ENCODE peak calls at places on chromosome 21, in seven cellular contexts. L is mucosa of descending colon, Y is pancreas, J is fibroblast of lung, W is gastrocnemius medialis, X is activated B cell treated with CpG ODN at 0.5 μM for 24 hours, E is HL-60. G is an unnamed sample.

GRCh38 chr21:44423312-44423821 is 31.9 kb upstream of the LRRC3 start:
- DNase-seq in L (peak), Y (no peak), J (no peak), W (no peak), X (no peak), E (no peak), G (no peak)

GRCh38 chr21:25871566-25871965 is 136.8 kb downstream of the GABPA start:
- DNase-seq in L (no peak), Y (no peak), J (no peak), W (no peak), X (no peak), E (no peak), G (no peak)

GRCh38 chr21:35223480-35224156 is 174.5 kb upstream of the RUNX1 start:
- DNase-seq in L (no peak), Y (no peak), J (no peak), W (no peak), X (no peak), E (no peak), G (no peak)

GRCh38 chr21:20814090-20814489 is 184.1 kb upstream of the NCAM2 start:
- DNase-seq in L (no peak), Y (no peak), J (no peak), W (no peak), X (no peak), E (no peak), G (no peak)

GRCh38 chr21:45177039-45177438 is 102.7 kb downstream of the ADARB1 start:
- DNase-seq in L (no peak), Y (peak), J (no peak), W (no peak), X (no peak), E (no peak), G (no peak)

GRCh38 chr21:15848632-15849031 is 118.8 kb downstream of the USP25 start:
- DNase-seq in L (no peak), Y (no peak), J (peak), W (no peak), X (no peak), E (no peak), G (no peak)

GRCh38 chr21:26432410-26432809 is 140.7 kb downstream of the CYYR1 start:
- DNase-seq in L (no peak), Y (no peak), J (no peak), W (no peak), X (no peak), E (no peak), G (no peak)

GRCh38 chr21:43274022-43274945 is 105.5 kb downstream of the CRYAA start:
- DNase-seq in L (peak), Y (peak), J (no peak), W (no peak), X (no peak), E (no peak), G (no peak)

GRCh38 chr21:26846036-26846931 is 1.1 kb upstream of the ADAMTS1 start:
- DNase-seq in L (peak), Y (peak), J (peak), W (peak), X (no peak), E (no peak), G (no peak)

GRCh38 chr21:46250146-46250725 is 21.7 kb upstream of the LSS start:
- DNase-seq in L (no peak), Y (no peak), J (peak), W (no peak), X (no peak), E (no peak), G (no peak)

GRCh38 chr21:16193758-16194606 is 464.2 kb downstream of the USP25 start:
- DNase-seq in L (no peak), Y (no peak), J (peak), W (peak), X (no peak), E (no peak), G (no peak)

GRCh38 chr21:46063734-46064680 is 33.9 kb upstream of the COL6A2 start:
- DNase-seq in L (no peak), Y (no peak), J (no peak), W (no peak), X (no peak), E (no peak), G (no peak)

GRCh38 chr21:43598416-43599120 is 60.7 kb downstream of the HSF2BP start:
- DNase-seq in L (no peak), Y (no peak), J (peak), W (no peak), X (no peak), E (no peak), G (no peak)

GRCh38 chr21:25735895-25736597 is 1.3 kb downstream of the GABPA start:
- DNase-seq in L (no peak), Y (no peak), J (peak), W (no peak), X (no peak), E (no peak), G (no peak)

GRCh38 chr21:25907573-25908275 is 173.0 kb downstream of the GABPA start:
- DNase-seq in L (no peak), Y (no peak), J (peak), W (no peak), X (no peak), E (no peak), G (no peak)

GRCh38 chr21:29256125-29256895 is 42.4 kb upstream of the BACH1 start:
- DNase-seq in L (no peak), Y (no peak), J (no peak), W (no peak), X (no peak), E (no peak), G (no peak)

GRCh38 chr21:45998276-45998701 is 16.7 kb downstream of the COL6A1 start:
- DNase-seq in L (no peak), Y (peak), J (no peak), W (no peak), X (no peak), E (no peak), G (peak)

GRCh38 chr21:23131177-23131576 is 2133.0 kb downstream of the NCAM2 start:
- DNase-seq in L (no peak), Y (no peak), J (no peak), W (no peak), X (no peak), E (no peak), G (no peak)
- TF ChIP-seq CTCF in L (no peak), Y (no peak), J (no peak), W (no peak), X (no peak), E (no peak), G (no peak)

DNA sequence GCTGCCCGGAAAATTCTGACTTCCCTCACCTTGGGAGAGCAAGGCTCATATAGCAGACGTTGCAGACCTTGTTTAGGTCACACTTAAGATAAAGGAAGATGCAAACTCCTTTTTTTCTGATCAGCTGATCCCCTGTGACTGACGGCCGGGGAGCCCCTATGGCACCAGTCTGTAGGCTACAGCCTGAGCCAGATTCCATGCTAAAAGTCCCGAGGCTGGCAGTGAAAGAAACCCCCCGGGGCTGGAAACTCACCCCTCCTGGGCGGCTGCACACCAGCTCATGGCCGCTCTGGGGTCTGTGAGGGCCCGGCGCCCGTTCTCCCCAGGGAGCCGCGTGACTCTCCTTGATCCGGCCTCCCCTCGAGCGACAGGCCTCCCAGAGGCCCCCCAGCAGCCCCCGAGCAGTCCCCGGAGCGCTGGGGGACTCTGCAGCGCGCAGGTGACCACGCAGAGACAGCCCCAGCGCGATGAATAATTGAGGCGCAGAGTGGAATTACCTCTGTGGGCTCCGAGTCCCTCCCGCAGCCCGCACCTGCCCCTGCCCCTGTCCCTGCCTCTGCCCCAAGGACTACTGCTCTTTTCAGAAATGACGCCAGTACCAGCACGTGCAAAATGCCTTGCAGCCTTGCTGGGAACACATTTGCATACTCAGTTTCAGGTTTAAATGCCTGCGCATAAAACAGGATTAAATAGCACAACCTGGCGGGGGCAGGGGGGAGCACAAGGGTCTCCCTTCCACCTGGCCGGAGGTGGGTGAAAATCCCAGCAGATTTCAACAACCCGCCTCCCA is 62.6 kb upstream of the CLDN14 start:
- DNase-seq in L (no peak), Y (no peak), J (no peak), W (no peak), X (no peak), E (no peak), G (no peak)
- TF ChIP-seq CTCF in L (no peak), Y (no peak), J (no peak), W (no peak), X (no peak), E (no peak), G (no peak)

GRCh38 chr21:39012314-39013230 is 170.7 kb downstream of the PSMG1 start:
- DNase-seq in L (peak), Y (no peak), J (no peak), W (no peak), X (no peak), E (no peak), G (no peak)
- TF ChIP-seq CTCF in L (no peak), Y (no peak), J (no peak), W (no peak), X (no peak), E (no peak), G (no peak)

GRCh38 chr21:42118121-42118795 is 47.1 kb downstream of the UMODL1 start:
- DNase-seq in L (no peak), Y (peak), J (no peak), W (no peak), X (no peak), E (no peak), G (no peak)
- TF ChIP-seq CTCF in L (no peak), Y (no peak), J (no peak), W (no peak), X (no peak), E (no peak), G (no peak)

GRCh38 chr21:40118527-40118926 is 251.3 kb downstream of the PCP4 start:
- DNase-seq in L (no peak), Y (no peak), J (no peak), W (no peak), X (no peak), E (no peak), G (no peak)

GRCh38 chr21:40117236-40117635 is 250.0 kb downstream of the PCP4 start:
- DNase-seq in L (no peak), Y (no peak), J (no peak), W (no peak), X (no peak), E (no peak), G (no peak)

GRCh38 chr21:40115775-40116174 is 248.5 kb downstream of the PCP4 start:
- DNase-seq in L (no peak), Y (no peak), J (no peak), W (no peak), X (no peak), E (no peak), G (no peak)

DNA sequence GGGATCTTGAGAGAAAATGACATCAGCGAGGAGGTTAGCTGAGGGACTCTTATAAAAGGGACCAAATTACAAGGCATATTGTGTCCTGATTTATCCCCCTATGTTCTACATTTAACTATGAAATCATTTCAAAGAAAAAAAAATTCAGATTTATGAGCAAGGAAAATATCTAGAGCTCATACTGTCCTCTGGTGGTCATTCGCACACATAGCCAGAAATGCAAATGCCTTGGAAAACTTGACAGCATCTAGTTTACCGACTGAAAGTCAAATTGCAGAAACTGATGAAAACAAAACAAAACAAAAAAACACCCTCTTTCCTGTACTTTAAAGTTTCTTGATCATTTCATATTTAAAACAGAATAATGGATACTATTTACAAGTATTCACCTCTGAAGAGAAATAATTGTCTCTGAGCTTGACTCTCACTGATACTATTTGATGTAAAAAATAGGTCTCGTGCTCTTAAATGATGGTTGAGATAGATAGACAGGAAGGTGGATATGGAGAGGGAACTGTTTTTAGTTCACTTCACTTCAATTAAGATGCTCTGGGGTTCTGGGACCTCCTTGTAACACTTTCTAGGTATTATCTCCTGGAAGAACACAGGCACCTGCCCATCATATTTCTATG is 253.8 kb downstream of the PCP4 start:
- DNase-seq in L (no peak), Y (no peak), J (peak), W (no peak), X (no peak), E (no peak), G (no peak)
- TF ChIP-seq CTCF in L (peak), Y (peak), J (peak), W (peak), X (no peak), E (peak), G (peak)

GRCh38 chr21:30408782-30409494 is 13.1 kb downstream of the KRTAP13-1 start:
- DNase-seq in L (peak), Y (peak), J (peak), W (no peak), X (no peak), E (peak), G (no peak)
- TF ChIP-seq CTCF in L (peak), Y (no peak), J (no peak), W (no peak), X (no peak), E (peak), G (no peak)

GRCh38 chr21:37511848-37512247 is 145.3 kb downstream of the DYRK1A start:
- DNase-seq in L (no peak), Y (no peak), J (no peak), W (no peak), X (no peak), E (no peak), G (no peak)
- TF ChIP-seq CTCF in L (no peak), Y (no peak), J (no peak), W (no peak), X (no peak), E (no peak), G (no peak)